ENCODE peak calls at places on chromosomes 5 and 9, in five cellular contexts. U, S, O, A and I are unnamed samples.

GRCh38 chr5:134845335-134845851 is 375 bp upstream of the C5orf24 start:
- DNase-seq in O (no peak), S (no peak), A (no peak), U (no peak), I (peak)

GRCh38 chr5:142915840-142916424 is 145.8 kb downstream of the ARHGAP26 start:
- DNase-seq in A (no peak), U (no peak), S (peak), O (no peak), I (peak)

GRCh38 chr9:91486699-91487497 is 63.3 kb upstream of the NFIL3 start:
- DNase-seq in S (peak), U (no peak), O (no peak), A (no peak), I (no peak)

GRCh38 chr9:33106827-33107621 is 30.6 kb upstream of the SMU1 start:
- DNase-seq in A (no peak), O (no peak), U (no peak), S (peak), I (peak)

GRCh38 chr5:10332301-10332700 is 21.2 kb upstream of the MARCHF6 start:
- DNase-seq in A (no peak), O (no peak), U (no peak), S (no peak), I (no peak)

GRCh38 chr5:127400946-127401670 is 110.5 kb downstream of the MEGF10 start:
- DNase-seq in S (no peak), A (no peak), O (no peak), U (no peak), I (peak)

GRCh38 chr5:91207248-91207647 is 175.9 kb downstream of the ARRDC3 start:
- DNase-seq in S (peak), A (no peak), O (no peak), U (no peak), I (peak)

GRCh38 chr9:35862328-35862727 is 7.9 kb downstream of the OR13J1 start:
- DNase-seq in A (no peak), U (no peak), O (no peak), S (no peak), I (no peak)

GRCh38 chr9:137067860-137068538 is 2.4 kb downstream of the SAPCD2 start:
- DNase-seq in A (peak), S (peak), O (peak), U (peak), I (peak)

GRCh38 chr5:54639621-54640020 is 122.1 kb downstream of the SNX18 start:
- DNase-seq in S (no peak), U (no peak), A (no peak), O (no peak), I (no peak)

GRCh38 chr9:4798281-4798680 is 5.5 kb downstream of the RCL1 start:
- DNase-seq in O (no peak), A (no peak), U (no peak), S (no peak), I (no peak)

GRCh38 chr9:110321055-110321454 is 16.6 kb downstream of the TXNDC8 start:
- DNase-seq in A (no peak), S (no peak), O (no peak), U (no peak), I (no peak)

GRCh38 chr9:87441251-87441650 is 56.4 kb upstream of the DAPK1 start:
- DNase-seq in A (no peak), S (peak), O (no peak), U (no peak), I (peak)